ENCODE peak calls at places on chromosomes 16 and 17, in five cellular contexts. One of them, this sample, is unnamed.

GRCh38 chr17:30278032-30278431 is 13.7 kb downstream of the BLMH start:
- DNase-seq in EL: peak; percentile 25
- DNase-seq in anterior cingulate cortex: no peak
- DNase-seq in AG09319: peak; percentile 4
- DNase-seq in effector CD4-positive, alpha-beta T cell: no peak
- DNase-seq in this sample: peak; percentile 86

GRCh38 chr17:41537990-41538389 is 9.9 kb upstream of the KRT19 start:
- DNase-seq in AG09319: no peak
- DNase-seq in anterior cingulate cortex: no peak
- DNase-seq in EL: peak; percentile 41
- DNase-seq in effector CD4-positive, alpha-beta T cell: no peak
- DNase-seq in this sample: peak; percentile 39

GRCh38 chr17:74987909-74988711 is 678 bp downstream of the CDR2L start:
- DNase-seq in AG09319: peak; percentile 66
- DNase-seq in EL: peak; percentile 76
- DNase-seq in anterior cingulate cortex: peak; percentile 60
- DNase-seq in effector CD4-positive, alpha-beta T cell: no peak
- DNase-seq in this sample: peak; percentile 66

GRCh38 chr16:57512296-57513001 is 23.9 kb downstream of the CCDC102A start:
- DNase-seq in anterior cingulate cortex: no peak
- DNase-seq in AG09319: no peak
- DNase-seq in effector CD4-positive, alpha-beta T cell: no peak
- DNase-seq in EL: no peak
- DNase-seq in this sample: no peak

GRCh38 chr17:82449136-82449882 is 1.2 kb downstream of the CYBC1 start:
- DNase-seq in AG09319: no peak
- DNase-seq in EL: no peak
- DNase-seq in effector CD4-positive, alpha-beta T cell: peak; percentile 70
- DNase-seq in anterior cingulate cortex: no peak
- DNase-seq in this sample: no peak

GRCh38 chr17:56598471-56598870 is 5.0 kb downstream of the NOG start:
- DNase-seq in effector CD4-positive, alpha-beta T cell: no peak
- DNase-seq in anterior cingulate cortex: no peak
- DNase-seq in AG09319: no peak
- DNase-seq in EL: peak; percentile 92
- DNase-seq in this sample: no peak

GRCh38 chr17:80482555-80483308 is 6.3 kb upstream of the NPTX1 start:
- DNase-seq in EL: peak; percentile 36
- DNase-seq in anterior cingulate cortex: no peak
- DNase-seq in AG09319: no peak
- DNase-seq in effector CD4-positive, alpha-beta T cell: no peak
- DNase-seq in this sample: no peak

GRCh38 chr17:50298018-50298417 is 23.8 kb downstream of the TMEM92 start:
- DNase-seq in effector CD4-positive, alpha-beta T cell: no peak
- DNase-seq in anterior cingulate cortex: no peak
- DNase-seq in EL: no peak
- DNase-seq in AG09319: no peak
- DNase-seq in this sample: no peak

GRCh38 chr16:70735141-70735979 is 49.5 kb upstream of the MTSS2 start:
- DNase-seq in effector CD4-positive, alpha-beta T cell: no peak
- DNase-seq in AG09319: peak; percentile 75
- DNase-seq in EL: peak; percentile 84
- DNase-seq in anterior cingulate cortex: no peak
- DNase-seq in this sample: peak; percentile 85

This sample was measured in fibroblast of the aortic adventitia.